ENCODE peak calls at places on chromosomes 16 and 17, in nine cellular contexts. One of them, this sample, is unnamed.

GRCh38 chr17:8289103-8289397 is 580 bp downstream of the RANGRF start:
- DNase-seq in heart right ventricle: no peak
- DNase-seq in SK-N-SH: no peak
- DNase-seq in GM12864: no peak
- DNase-seq in bronchial epithelial cell: no peak
- DNase-seq in astrocyte of the spinal cord: peak
- DNase-seq in coronary artery: no peak
- DNase-seq in K562: no peak
- DNase-seq in PC-9: no peak
- DNase-seq in this sample: no peak

GRCh38 chr16:3980311-3981111 is 100.0 kb upstream of the CREBBP start:
- DNase-seq in heart right ventricle: no peak
- DNase-seq in SK-N-SH: peak
- DNase-seq in GM12864: no peak
- DNase-seq in bronchial epithelial cell: no peak
- DNase-seq in astrocyte of the spinal cord: peak
- DNase-seq in coronary artery: no peak
- DNase-seq in K562: no peak
- DNase-seq in PC-9: peak
- DNase-seq in this sample: no peak

GRCh38 chr17:49836111-49837030 is 11.5 kb downstream of the TAC4 start:
- DNase-seq in heart right ventricle: no peak
- DNase-seq in SK-N-SH: no peak
- DNase-seq in GM12864: no peak
- DNase-seq in bronchial epithelial cell: peak
- DNase-seq in astrocyte of the spinal cord: peak
- DNase-seq in coronary artery: no peak
- DNase-seq in K562: no peak
- DNase-seq in PC-9: no peak
- DNase-seq in this sample: no peak

GRCh38 chr17:38528101-38528500 is 77.7 kb downstream of the SRCIN1 start:
- DNase-seq in heart right ventricle: no peak
- DNase-seq in SK-N-SH: peak
- DNase-seq in GM12864: no peak
- DNase-seq in bronchial epithelial cell: no peak
- DNase-seq in astrocyte of the spinal cord: no peak
- DNase-seq in coronary artery: no peak
- DNase-seq in K562: no peak
- DNase-seq in PC-9: no peak
- DNase-seq in this sample: no peak

GRCh38 chr17:40303009-40303657 is 5.8 kb upstream of the RARA start:
- DNase-seq in heart right ventricle: no peak
- DNase-seq in SK-N-SH: peak
- DNase-seq in GM12864: no peak
- DNase-seq in bronchial epithelial cell: peak
- DNase-seq in astrocyte of the spinal cord: peak
- DNase-seq in coronary artery: peak
- DNase-seq in K562: no peak
- DNase-seq in PC-9: no peak
- DNase-seq in this sample: no peak

GRCh38 chr16:12819126-12820117 is 15.7 kb upstream of the CPPED1 start:
- DNase-seq in heart right ventricle: peak
- DNase-seq in SK-N-SH: peak
- DNase-seq in GM12864: peak
- DNase-seq in bronchial epithelial cell: no peak
- DNase-seq in astrocyte of the spinal cord: peak
- DNase-seq in coronary artery: no peak
- DNase-seq in K562: peak
- DNase-seq in PC-9: no peak
- DNase-seq in this sample: peak

GRCh38 chr16:11836653-11837244 is 14.6 kb downstream of the RSL1D1 start:
- DNase-seq in heart right ventricle: no peak
- DNase-seq in SK-N-SH: no peak
- DNase-seq in GM12864: no peak
- DNase-seq in bronchial epithelial cell: peak
- DNase-seq in astrocyte of the spinal cord: peak
- DNase-seq in coronary artery: no peak
- DNase-seq in K562: no peak
- DNase-seq in PC-9: no peak
- DNase-seq in this sample: no peak

GRCh38 chr16:6484931-6485330 is 847.7 kb upstream of the RBFOX1 start:
- DNase-seq in heart right ventricle: no peak
- DNase-seq in SK-N-SH: no peak
- DNase-seq in GM12864: no peak
- DNase-seq in bronchial epithelial cell: peak
- DNase-seq in astrocyte of the spinal cord: no peak
- DNase-seq in coronary artery: no peak
- DNase-seq in K562: no peak
- DNase-seq in PC-9: no peak
- DNase-seq in this sample: no peak

GRCh38 chr17:82593590-82594087 is 54.6 kb downstream of the WDR45B start:
- DNase-seq in heart right ventricle: no peak
- DNase-seq in SK-N-SH: peak
- DNase-seq in GM12864: no peak
- DNase-seq in bronchial epithelial cell: no peak
- DNase-seq in astrocyte of the spinal cord: no peak
- DNase-seq in coronary artery: no peak
- DNase-seq in K562: no peak
- DNase-seq in PC-9: no peak
- DNase-seq in this sample: no peak

DNA sequence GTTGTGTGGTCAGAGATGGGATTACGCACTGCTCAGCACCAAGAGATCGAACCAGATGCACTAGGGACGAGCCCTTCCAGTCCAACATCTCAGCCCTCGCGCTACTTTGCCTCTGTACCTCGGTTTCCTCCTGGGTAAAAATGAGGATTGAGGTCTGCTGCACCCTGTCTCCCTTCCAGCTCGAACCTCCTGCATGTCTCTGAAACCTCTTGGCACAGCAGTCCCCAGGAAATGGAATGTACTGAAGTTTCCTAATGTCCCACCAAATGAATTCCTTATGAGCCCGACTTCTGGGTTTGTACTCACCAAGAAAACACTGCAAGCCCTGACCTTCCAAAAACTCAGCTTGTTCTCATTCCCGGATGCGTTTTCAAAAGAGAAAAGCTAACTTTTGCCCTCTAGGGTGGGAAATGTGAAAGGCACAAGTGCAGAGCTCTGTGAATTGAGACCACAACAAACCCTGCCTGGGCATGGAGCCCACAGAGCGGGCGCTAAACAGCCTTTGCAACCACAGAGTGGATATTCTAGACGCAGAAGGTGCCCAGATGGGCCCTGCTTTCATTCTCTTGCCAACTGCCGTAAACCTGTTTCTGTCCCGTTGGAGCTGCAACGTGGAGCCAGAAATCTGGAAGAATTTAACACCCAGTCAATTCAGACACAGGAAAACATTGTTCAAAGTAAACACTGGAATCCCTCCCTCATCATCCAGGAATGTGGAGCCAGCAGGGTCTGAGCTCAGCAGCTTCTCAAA is 10.3 kb downstream of the CDRT4 start:
- DNase-seq in heart right ventricle: peak
- DNase-seq in SK-N-SH: peak
- DNase-seq in GM12864: no peak
- DNase-seq in bronchial epithelial cell: no peak
- DNase-seq in astrocyte of the spinal cord: peak
- DNase-seq in coronary artery: no peak
- DNase-seq in K562: no peak
- DNase-seq in PC-9: no peak
- DNase-seq in this sample: no peak
- TF ChIP-seq CTCF in heart right ventricle: peak
- TF ChIP-seq CTCF in SK-N-SH: peak
- TF ChIP-seq CTCF in GM12864: no peak
- TF ChIP-seq CTCF in bronchial epithelial cell: no peak
- TF ChIP-seq CTCF in astrocyte of the spinal cord: peak
- TF ChIP-seq CTCF in coronary artery: no peak
- TF ChIP-seq CTCF in K562: no peak
- TF ChIP-seq CTCF in PC-9: no peak
- TF ChIP-seq CTCF in this sample: no peak

DNA sequence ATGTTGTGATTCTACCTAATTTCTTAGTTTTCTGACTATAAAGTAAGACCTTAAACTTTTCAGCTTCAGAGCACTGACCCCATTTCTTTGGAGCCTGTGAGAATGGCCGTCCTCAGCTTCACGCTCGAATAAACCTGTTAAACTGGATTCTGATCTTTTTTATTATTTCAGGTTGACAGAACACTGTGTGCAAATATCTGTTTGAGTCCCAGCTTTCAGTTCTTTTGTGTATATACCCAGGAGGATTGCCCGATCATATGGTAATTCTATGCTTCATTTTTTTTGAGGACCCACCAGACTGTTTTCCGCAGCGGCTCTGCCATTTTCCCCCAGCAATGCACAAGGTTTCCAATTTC is 19.9 kb upstream of the KCNH6 start:
- DNase-seq in heart right ventricle: no peak
- DNase-seq in SK-N-SH: no peak
- DNase-seq in GM12864: no peak
- DNase-seq in bronchial epithelial cell: no peak
- DNase-seq in astrocyte of the spinal cord: no peak
- DNase-seq in coronary artery: no peak
- DNase-seq in K562: no peak
- DNase-seq in PC-9: no peak
- DNase-seq in this sample: no peak
- H3K4me3 ChIP-seq in heart right ventricle: no peak
- H3K4me3 ChIP-seq in SK-N-SH: no peak
- H3K4me3 ChIP-seq in GM12864: no peak
- H3K4me3 ChIP-seq in bronchial epithelial cell: no peak
- H3K4me3 ChIP-seq in astrocyte of the spinal cord: no peak
- H3K4me3 ChIP-seq in coronary artery: no peak
- H3K4me3 ChIP-seq in K562: no peak
- H3K4me3 ChIP-seq in PC-9: no peak
- H3K4me3 ChIP-seq in this sample: no peak

GRCh38 chr16:89615176-89615575 is 1.7 kb downstream of the DPEP1 start:
- DNase-seq in heart right ventricle: no peak
- DNase-seq in SK-N-SH: no peak
- DNase-seq in GM12864: no peak
- DNase-seq in bronchial epithelial cell: no peak
- DNase-seq in astrocyte of the spinal cord: no peak
- DNase-seq in coronary artery: no peak
- DNase-seq in K562: no peak
- DNase-seq in PC-9: no peak
- DNase-seq in this sample: no peak

GRCh38 chr16:89613954-89614459 is 565 bp downstream of the DPEP1 start:
- DNase-seq in heart right ventricle: no peak
- DNase-seq in SK-N-SH: no peak
- DNase-seq in GM12864: no peak
- DNase-seq in bronchial epithelial cell: no peak
- DNase-seq in astrocyte of the spinal cord: no peak
- DNase-seq in coronary artery: no peak
- DNase-seq in K562: no peak
- DNase-seq in PC-9: no peak
- DNase-seq in this sample: no peak

GRCh38 chr16:89616576-89617437 is 3.4 kb downstream of the DPEP1 start:
- DNase-seq in heart right ventricle: no peak
- DNase-seq in SK-N-SH: no peak
- DNase-seq in GM12864: no peak
- DNase-seq in bronchial epithelial cell: no peak
- DNase-seq in astrocyte of the spinal cord: no peak
- DNase-seq in coronary artery: no peak
- DNase-seq in K562: no peak
- DNase-seq in PC-9: no peak
- DNase-seq in this sample: no peak

GRCh38 chr16:89613101-89613953 is at the start of gene DPEP1:
- DNase-seq in heart right ventricle: no peak
- DNase-seq in SK-N-SH: no peak
- DNase-seq in GM12864: no peak
- DNase-seq in bronchial epithelial cell: no peak
- DNase-seq in astrocyte of the spinal cord: no peak
- DNase-seq in coronary artery: no peak
- DNase-seq in K562: no peak
- DNase-seq in PC-9: no peak
- DNase-seq in this sample: no peak

DNA sequence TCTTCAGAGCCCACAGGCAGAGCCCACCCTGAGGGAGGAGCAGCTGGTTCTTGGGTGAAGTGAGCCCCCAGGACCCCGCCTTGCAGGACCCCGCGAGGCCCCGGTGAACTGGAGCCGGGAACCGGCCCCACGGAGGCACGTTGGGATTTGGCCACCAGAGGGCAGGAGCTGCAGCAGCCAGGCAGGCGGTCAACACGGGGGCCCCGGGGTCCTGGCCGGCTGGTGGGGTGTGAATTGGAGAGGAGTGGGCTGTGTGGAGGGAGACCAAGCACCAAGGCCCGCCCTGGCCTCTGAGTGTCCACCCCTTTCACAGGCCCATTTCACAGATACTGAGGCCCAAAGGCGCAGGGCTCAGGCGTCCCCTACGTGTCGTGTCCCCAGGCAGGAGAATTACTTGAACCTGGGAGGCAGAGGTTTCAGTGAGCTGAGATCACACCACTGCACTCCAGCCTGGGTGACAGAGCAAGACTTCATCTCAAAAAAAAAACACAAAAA is 2.2 kb downstream of the DPEP1 start:
- DNase-seq in heart right ventricle: peak
- DNase-seq in SK-N-SH: peak
- DNase-seq in GM12864: no peak
- DNase-seq in bronchial epithelial cell: no peak
- DNase-seq in astrocyte of the spinal cord: no peak
- DNase-seq in coronary artery: no peak
- DNase-seq in K562: peak
- DNase-seq in PC-9: peak
- DNase-seq in this sample: no peak
- TF ChIP-seq CTCF in heart right ventricle: peak
- TF ChIP-seq CTCF in SK-N-SH: peak
- TF ChIP-seq CTCF in GM12864: peak
- TF ChIP-seq CTCF in bronchial epithelial cell: peak
- TF ChIP-seq CTCF in astrocyte of the spinal cord: peak
- TF ChIP-seq CTCF in coronary artery: peak
- TF ChIP-seq CTCF in K562: peak
- TF ChIP-seq CTCF in PC-9: peak
- TF ChIP-seq CTCF in this sample: peak

GRCh38 chr17:46821482-46822387 is 3.2 kb upstream of the WNT3 start:
- DNase-seq in heart right ventricle: no peak
- DNase-seq in SK-N-SH: no peak
- DNase-seq in GM12864: no peak
- DNase-seq in bronchial epithelial cell: no peak
- DNase-seq in astrocyte of the spinal cord: no peak
- DNase-seq in coronary artery: no peak
- DNase-seq in K562: no peak
- DNase-seq in PC-9: no peak
- DNase-seq in this sample: no peak

GRCh38 chr17:46822388-46822921 is 4.0 kb upstream of the WNT3 start:
- DNase-seq in heart right ventricle: no peak
- DNase-seq in SK-N-SH: no peak
- DNase-seq in GM12864: no peak
- DNase-seq in bronchial epithelial cell: no peak
- DNase-seq in astrocyte of the spinal cord: no peak
- DNase-seq in coronary artery: no peak
- DNase-seq in K562: peak
- DNase-seq in PC-9: no peak
- DNase-seq in this sample: peak

GRCh38 chr17:46819906-46820351 is 1.4 kb upstream of the WNT3 start:
- DNase-seq in heart right ventricle: no peak
- DNase-seq in SK-N-SH: no peak
- DNase-seq in GM12864: no peak
- DNase-seq in bronchial epithelial cell: no peak
- DNase-seq in astrocyte of the spinal cord: no peak
- DNase-seq in coronary artery: no peak
- DNase-seq in K562: no peak
- DNase-seq in PC-9: no peak
- DNase-seq in this sample: no peak

GRCh38 chr17:46818929-46819859 is 702 bp upstream of the WNT3 start:
- DNase-seq in heart right ventricle: no peak
- DNase-seq in SK-N-SH: peak
- DNase-seq in GM12864: no peak
- DNase-seq in bronchial epithelial cell: no peak
- DNase-seq in astrocyte of the spinal cord: no peak
- DNase-seq in coronary artery: no peak
- DNase-seq in K562: peak
- DNase-seq in PC-9: peak
- DNase-seq in this sample: no peak

GRCh38 chr17:46820592-46821450 is 2.3 kb upstream of the WNT3 start:
- DNase-seq in heart right ventricle: no peak
- DNase-seq in SK-N-SH: no peak
- DNase-seq in GM12864: no peak
- DNase-seq in bronchial epithelial cell: no peak
- DNase-seq in astrocyte of the spinal cord: no peak
- DNase-seq in coronary artery: no peak
- DNase-seq in K562: no peak
- DNase-seq in PC-9: no peak
- DNase-seq in this sample: no peak
- H3K4me3 ChIP-seq in heart right ventricle: no peak
- H3K4me3 ChIP-seq in SK-N-SH: no peak
- H3K4me3 ChIP-seq in GM12864: no peak
- H3K4me3 ChIP-seq in bronchial epithelial cell: no peak
- H3K4me3 ChIP-seq in astrocyte of the spinal cord: no peak
- H3K4me3 ChIP-seq in coronary artery: no peak
- H3K4me3 ChIP-seq in K562: no peak
- H3K4me3 ChIP-seq in PC-9: no peak
- H3K4me3 ChIP-seq in this sample: no peak

This sample was measured in GM06990.